ENCODE peak calls at places on chromosomes 6 and 20, in six cellular contexts. I, Y, V, F, K and O are unnamed samples.

GRCh38 chr6:1625926-1626413 is 16.3 kb downstream of the FOXC1 start:
- DNase-seq in I (no peak), Y (no peak), V (no peak), F (no peak), K (no peak), O (no peak)

GRCh38 chr20:38986663-38987062 is 24.5 kb downstream of the DHX35 start:
- DNase-seq in I (no peak), Y (no peak), V (peak), F (no peak), K (no peak), O (no peak)

GRCh38 chr6:35663001-35663400 is 25.7 kb downstream of the FKBP5 start:
- DNase-seq in I (no peak), Y (no peak), V (no peak), F (no peak), K (no peak), O (peak)

GRCh38 chr6:37620519-37620918 is 77.2 kb downstream of the MDGA1 start:
- DNase-seq in I (no peak), Y (no peak), V (no peak), F (no peak), K (no peak), O (no peak)

GRCh38 chr20:41145821-41146620 is 8.7 kb downstream of the PLCG1 start:
- DNase-seq in I (peak), Y (no peak), V (no peak), F (no peak), K (no peak), O (no peak)

GRCh38 chr6:33417127-33417902 is 592 bp downstream of the CUTA start:
- DNase-seq in I (no peak), Y (no peak), V (peak), F (peak), K (no peak), O (peak)

GRCh38 chr6:131784561-131784960 is 23.3 kb upstream of the ENPP1 start:
- DNase-seq in I (no peak), Y (no peak), V (no peak), F (no peak), K (no peak), O (no peak)

GRCh38 chr6:44133003-44133931 is 5.9 kb downstream of the TMEM63B start:
- DNase-seq in I (peak), Y (no peak), V (no peak), F (no peak), K (no peak), O (peak)

GRCh38 chr6:25962368-25963127 is at the start of gene TRIM38:
- DNase-seq in I (no peak), Y (peak), V (peak), F (peak), K (peak), O (peak)

GRCh38 chr20:38043512-38044300 is 10.2 kb downstream of the RPRD1B start:
- DNase-seq in I (no peak), Y (no peak), V (no peak), F (peak), K (no peak), O (peak)

GRCh38 chr6:138527376-138528092 is 28.2 kb upstream of the NHSL1 start:
- DNase-seq in I (no peak), Y (no peak), V (no peak), F (no peak), K (no peak), O (no peak)

GRCh38 chr6:166019214-166019613 is 148.4 kb downstream of the TBXT start:
- DNase-seq in I (no peak), Y (no peak), V (no peak), F (no peak), K (no peak), O (no peak)

GRCh38 chr6:67897998-67898607 is 737.0 kb upstream of the ADGRB3 start:
- DNase-seq in I (no peak), Y (no peak), V (no peak), F (no peak), K (no peak), O (no peak)

GRCh38 chr6:75326557-75327258 is 42.1 kb upstream of the TMEM30A start:
- DNase-seq in I (no peak), Y (no peak), V (no peak), F (no peak), K (no peak), O (peak)

GRCh38 chr6:15260099-15260821 is 14.4 kb downstream of the JARID2 start:
- DNase-seq in I (no peak), Y (no peak), V (no peak), F (no peak), K (no peak), O (peak)

GRCh38 chr6:56850618-56851017 is 104.3 kb upstream of the BEND6 start:
- DNase-seq in I (no peak), Y (no peak), V (no peak), F (no peak), K (no peak), O (no peak)

GRCh38 chr6:158770948-158771347 is 48.2 kb downstream of the EZR start:
- DNase-seq in I (no peak), Y (no peak), V (no peak), F (no peak), K (no peak), O (no peak)